ENCODE peak calls at places on chromosomes 6 and 20, in six cellular contexts. One of them, this sample, is unnamed.

GRCh38 chr20:58131581-58132142 is 96.8 kb downstream of the ANKRD60 start:
- ATAC-seq in Right ventricle myocardium superior: no peak
- ATAC-seq in body of pancreas: no peak
- ATAC-seq in A549: peak; percentile 59
- ATAC-seq in activated naive CD4-positive, alpha-beta T cell treated with anti-CD3 and anti-CD28 coated beads, Interleukin-2, amount 50 U/mL, for 72 hours: no peak
- ATAC-seq in CD8-positive, alpha-beta T cell: no peak
- ATAC-seq in this sample: no peak

GRCh38 chr6:52904562-52905279 is 4.8 kb downstream of the GSTA3 start:
- ATAC-seq in A549: peak; percentile 78
- ATAC-seq in activated naive CD4-positive, alpha-beta T cell treated with anti-CD3 and anti-CD28 coated beads, Interleukin-2, amount 50 U/mL, for 72 hours: peak; percentile 44
- ATAC-seq in CD8-positive, alpha-beta T cell: no peak
- ATAC-seq in Right ventricle myocardium superior: no peak
- ATAC-seq in body of pancreas: peak; percentile 35
- ATAC-seq in this sample: peak; percentile 67

GRCh38 chr20:1676650-1677049 is 19.1 kb upstream of the SIRPG start:
- ATAC-seq in A549: no peak
- ATAC-seq in activated naive CD4-positive, alpha-beta T cell treated with anti-CD3 and anti-CD28 coated beads, Interleukin-2, amount 50 U/mL, for 72 hours: peak; percentile 48
- ATAC-seq in CD8-positive, alpha-beta T cell: no peak
- ATAC-seq in Right ventricle myocardium superior: no peak
- ATAC-seq in body of pancreas: no peak
- ATAC-seq in this sample: peak; percentile 24

GRCh38 chr6:1507251-1507650 is 102.5 kb upstream of the FOXC1 start:
- ATAC-seq in A549: no peak
- ATAC-seq in activated naive CD4-positive, alpha-beta T cell treated with anti-CD3 and anti-CD28 coated beads, Interleukin-2, amount 50 U/mL, for 72 hours: no peak
- ATAC-seq in Right ventricle myocardium superior: no peak
- ATAC-seq in CD8-positive, alpha-beta T cell: no peak
- ATAC-seq in body of pancreas: no peak
- ATAC-seq in this sample: no peak

GRCh38 chr20:11132819-11133341 is 459.1 kb upstream of the JAG1 start:
- ATAC-seq in A549: peak; percentile 48
- ATAC-seq in body of pancreas: no peak
- ATAC-seq in Right ventricle myocardium superior: no peak
- ATAC-seq in CD8-positive, alpha-beta T cell: no peak
- ATAC-seq in activated naive CD4-positive, alpha-beta T cell treated with anti-CD3 and anti-CD28 coated beads, Interleukin-2, amount 50 U/mL, for 72 hours: no peak
- ATAC-seq in this sample: no peak

GRCh38 chr6:39189915-39190544 is 39.2 kb downstream of the KCNK5 start:
- ATAC-seq in body of pancreas: peak; percentile 75
- ATAC-seq in CD8-positive, alpha-beta T cell: no peak
- ATAC-seq in Right ventricle myocardium superior: peak; percentile 63
- ATAC-seq in activated naive CD4-positive, alpha-beta T cell treated with anti-CD3 and anti-CD28 coated beads, Interleukin-2, amount 50 U/mL, for 72 hours: no peak
- ATAC-seq in A549: peak; percentile 98
- ATAC-seq in this sample: peak; percentile 16

GRCh38 chr6:156977527-156978291 is 200.5 kb downstream of the ARID1B start:
- ATAC-seq in CD8-positive, alpha-beta T cell: no peak
- ATAC-seq in Right ventricle myocardium superior: peak; percentile 80
- ATAC-seq in A549: no peak
- ATAC-seq in body of pancreas: peak; percentile 38
- ATAC-seq in activated naive CD4-positive, alpha-beta T cell treated with anti-CD3 and anti-CD28 coated beads, Interleukin-2, amount 50 U/mL, for 72 hours: no peak
- ATAC-seq in this sample: no peak

GRCh38 chr6:5094327-5094726 is 9.2 kb downstream of the PPP1R3G start:
- ATAC-seq in A549: no peak
- ATAC-seq in Right ventricle myocardium superior: no peak
- ATAC-seq in CD8-positive, alpha-beta T cell: no peak
- ATAC-seq in activated naive CD4-positive, alpha-beta T cell treated with anti-CD3 and anti-CD28 coated beads, Interleukin-2, amount 50 U/mL, for 72 hours: no peak
- ATAC-seq in body of pancreas: no peak
- ATAC-seq in this sample: no peak

GRCh38 chr6:41413250-41413649 is 77.8 kb downstream of the NCR2 start:
- ATAC-seq in activated naive CD4-positive, alpha-beta T cell treated with anti-CD3 and anti-CD28 coated beads, Interleukin-2, amount 50 U/mL, for 72 hours: no peak
- ATAC-seq in body of pancreas: no peak
- ATAC-seq in CD8-positive, alpha-beta T cell: no peak
- ATAC-seq in A549: no peak
- ATAC-seq in Right ventricle myocardium superior: peak; percentile 49
- ATAC-seq in this sample: no peak

GRCh38 chr6:167995731-167996151 is 1.7 kb upstream of the KIF25 start:
- ATAC-seq in CD8-positive, alpha-beta T cell: no peak
- ATAC-seq in body of pancreas: no peak
- ATAC-seq in A549: no peak
- ATAC-seq in Right ventricle myocardium superior: no peak
- ATAC-seq in activated naive CD4-positive, alpha-beta T cell treated with anti-CD3 and anti-CD28 coated beads, Interleukin-2, amount 50 U/mL, for 72 hours: no peak
- ATAC-seq in this sample: no peak

GRCh38 chr20:30611239-30611984 is 646.1 kb upstream of the DEFB115 start:
- ATAC-seq in A549: no peak
- ATAC-seq in body of pancreas: no peak
- ATAC-seq in Right ventricle myocardium superior: no peak
- ATAC-seq in activated naive CD4-positive, alpha-beta T cell treated with anti-CD3 and anti-CD28 coated beads, Interleukin-2, amount 50 U/mL, for 72 hours: no peak
- ATAC-seq in CD8-positive, alpha-beta T cell: no peak
- ATAC-seq in this sample: no peak

GRCh38 chr6:71510057-71510713 is 221.6 kb downstream of the OGFRL1 start:
- ATAC-seq in Right ventricle myocardium superior: peak; percentile 81
- ATAC-seq in A549: peak; percentile 83
- ATAC-seq in activated naive CD4-positive, alpha-beta T cell treated with anti-CD3 and anti-CD28 coated beads, Interleukin-2, amount 50 U/mL, for 72 hours: no peak
- ATAC-seq in CD8-positive, alpha-beta T cell: no peak
- ATAC-seq in body of pancreas: peak; percentile 67
- ATAC-seq in this sample: no peak

GRCh38 chr6:116139917-116140316 is 14.0 kb upstream of the COL10A1 start:
- ATAC-seq in body of pancreas: no peak
- ATAC-seq in activated naive CD4-positive, alpha-beta T cell treated with anti-CD3 and anti-CD28 coated beads, Interleukin-2, amount 50 U/mL, for 72 hours: no peak
- ATAC-seq in A549: peak; percentile 43
- ATAC-seq in CD8-positive, alpha-beta T cell: no peak
- ATAC-seq in Right ventricle myocardium superior: no peak
- ATAC-seq in this sample: no peak

GRCh38 chr6:52337633-52338290 is 24.2 kb upstream of the PAQR8 start:
- ATAC-seq in activated naive CD4-positive, alpha-beta T cell treated with anti-CD3 and anti-CD28 coated beads, Interleukin-2, amount 50 U/mL, for 72 hours: peak; percentile 71
- ATAC-seq in A549: no peak
- ATAC-seq in Right ventricle myocardium superior: no peak
- ATAC-seq in CD8-positive, alpha-beta T cell: no peak
- ATAC-seq in body of pancreas: no peak
- ATAC-seq in this sample: peak; percentile 88

GRCh38 chr20:63701051-63701328 is 4.5 kb downstream of the TNFRSF6B start:
- ATAC-seq in activated naive CD4-positive, alpha-beta T cell treated with anti-CD3 and anti-CD28 coated beads, Interleukin-2, amount 50 U/mL, for 72 hours: no peak
- ATAC-seq in Right ventricle myocardium superior: no peak
- ATAC-seq in CD8-positive, alpha-beta T cell: no peak
- ATAC-seq in A549: no peak
- ATAC-seq in body of pancreas: no peak
- ATAC-seq in this sample: no peak

GRCh38 chr6:53461041-53461656 is 83.8 kb downstream of the GCLC start:
- ATAC-seq in CD8-positive, alpha-beta T cell: no peak
- ATAC-seq in body of pancreas: no peak
- ATAC-seq in activated naive CD4-positive, alpha-beta T cell treated with anti-CD3 and anti-CD28 coated beads, Interleukin-2, amount 50 U/mL, for 72 hours: no peak
- ATAC-seq in A549: no peak
- ATAC-seq in Right ventricle myocardium superior: no peak
- ATAC-seq in this sample: no peak

GRCh38 chr6:157663261-157663660 is 159.8 kb upstream of the SNX9 start:
- ATAC-seq in A549: no peak
- ATAC-seq in body of pancreas: no peak
- ATAC-seq in Right ventricle myocardium superior: no peak
- ATAC-seq in CD8-positive, alpha-beta T cell: no peak
- ATAC-seq in activated naive CD4-positive, alpha-beta T cell treated with anti-CD3 and anti-CD28 coated beads, Interleukin-2, amount 50 U/mL, for 72 hours: no peak
- ATAC-seq in this sample: no peak

This sample was measured in activated T-helper 17 cell treated with anti-CD3 and anti-CD28 coated beads, Interleukin-2, amount 50 U/mL, for 72 hours.